ENCODE peak calls at places on chromosomes 4 and X, in four cellular contexts. S is GM12892, A is right lobe of liver, Y is stomach. R is an unnamed sample.

GRCh38 chr4:67436742-67437141 is 108.6 kb downstream of the CENPC start:
- DNase-seq in Y (no peak), S (no peak), A (no peak), R (no peak)

GRCh38 chr4:68378226-68378625 is 28.3 kb upstream of the YTHDC1 start:
- DNase-seq in A (no peak), Y (no peak), S (no peak), R (no peak)

GRCh38 chrX:9438950-9439494 is 25.8 kb upstream of the TBL1X start:
- DNase-seq in Y (no peak), A (no peak), S (no peak), R (no peak)

GRCh38 chr4:74531952-74532794 is 87.2 kb downstream of the AREG start:
- DNase-seq in A (no peak), Y (no peak), S (no peak), R (no peak)

GRCh38 chrX:66633541-66633940 is 5.3 kb downstream of the EDA2R start:
- DNase-seq in Y (no peak), A (no peak), S (no peak), R (no peak)

GRCh38 chr4:92210906-92211305 is 92.9 kb upstream of the GRID2 start:
- DNase-seq in S (no peak), Y (no peak), A (no peak), R (no peak)

GRCh38 chrX:9180623-9181022 is 146.7 kb upstream of the FAM9B start:
- DNase-seq in Y (no peak), S (no peak), A (no peak), R (no peak)

GRCh38 chr4:74822603-74823002 is 28.3 kb upstream of the BTC start:
- DNase-seq in S (no peak), A (no peak), Y (no peak), R (no peak)

GRCh38 chrX:65195621-65196020 is 219.4 kb upstream of the ZC4H2 start:
- DNase-seq in A (no peak), Y (no peak), S (no peak), R (no peak)

GRCh38 chr4:75251547-75251946 is 262.7 kb downstream of the RCHY1 start:
- DNase-seq in A (no peak), Y (no peak), S (no peak), R (no peak)

GRCh38 chr4:183249854-183250253 is 70.2 kb downstream of the CLDN22 start:
- DNase-seq in S (no peak), Y (no peak), A (no peak), R (no peak)

GRCh38 chrX:10239611-10240064 is 82.9 kb downstream of the CLCN4 start:
- DNase-seq in A (no peak), S (no peak), Y (no peak), R (no peak)

GRCh38 chr4:128854433-128854832 is 44.9 kb downstream of the JADE1 start:
- DNase-seq in S (no peak), Y (no peak), A (no peak), R (no peak)

GRCh38 chrX:43876680-43877079 is 5.6 kb downstream of the MAOB start:
- DNase-seq in A (no peak), Y (no peak), S (no peak), R (no peak)

GRCh38 chr4:110631582-110632505 is 9.0 kb upstream of the PITX2 start:
- DNase-seq in A (peak), S (peak), Y (peak), R (peak)

GRCh38 chrX:134908235-134908834 is 82.5 kb upstream of the SMIM10 start:
- DNase-seq in Y (no peak), S (no peak), A (no peak), R (no peak)

GRCh38 chrX:54825716-54826428 is 18.3 kb downstream of the MAGED2 start:
- DNase-seq in A (no peak), S (no peak), Y (no peak), R (no peak)

GRCh38 chrX:20974326-20974725 is 399.9 kb upstream of the CNKSR2 start:
- DNase-seq in S (no peak), A (no peak), Y (no peak), R (no peak)

GRCh38 chrX:119495734-119496520 is 27.7 kb downstream of the SLC25A5 start:
- DNase-seq in S (no peak), Y (no peak), A (no peak), R (no peak)

GRCh38 chrX:108795240-108795639 is 58.9 kb upstream of the IRS4 start:
- DNase-seq in A (no peak), S (no peak), Y (no peak), R (no peak)

GRCh38 chr4:142312391-142312790 is 533.7 kb downstream of the INPP4B start:
- DNase-seq in S (no peak), Y (no peak), A (no peak), R (no peak)

GRCh38 chr4:66489783-66490452 is 819.6 kb upstream of the EPHA5 start:
- DNase-seq in Y (no peak), A (no peak), S (no peak), R (no peak)

GRCh38 chr4:83618431-83618830 is 82.5 kb downstream of the GPAT3 start:
- DNase-seq in Y (peak), S (no peak), A (no peak), R (no peak)

GRCh38 chr4:26141916-26142638 is 178.7 kb upstream of the RBPJ start:
- DNase-seq in Y (peak), S (no peak), A (no peak), R (no peak)

GRCh38 chrX:115892056-115892708 is 278.4 kb upstream of the AGTR2 start:
- DNase-seq in S (no peak), A (peak), Y (no peak), R (no peak)

GRCh38 chr4:88284378-88285234 is at the start of gene PPM1K:
- DNase-seq in A (peak), Y (peak), S (peak), R (peak)
- TF ChIP-seq POLR2A in A (peak), Y (peak), S (peak), R (peak)

GRCh38 chrX:103610282-103610681 is 2.5 kb downstream of the TCEAL3 start:
- DNase-seq in Y (no peak), A (no peak), S (no peak), R (no peak)

GRCh38 chrX:103613362-103613761 is 5.6 kb downstream of the TCEAL3 start:
- DNase-seq in S (no peak), Y (no peak), A (no peak), R (no peak)

GRCh38 chrX:103608305-103608963 is 671 bp downstream of the TCEAL3 start:
- DNase-seq in S (no peak), Y (no peak), A (no peak), R (no peak)

DNA sequence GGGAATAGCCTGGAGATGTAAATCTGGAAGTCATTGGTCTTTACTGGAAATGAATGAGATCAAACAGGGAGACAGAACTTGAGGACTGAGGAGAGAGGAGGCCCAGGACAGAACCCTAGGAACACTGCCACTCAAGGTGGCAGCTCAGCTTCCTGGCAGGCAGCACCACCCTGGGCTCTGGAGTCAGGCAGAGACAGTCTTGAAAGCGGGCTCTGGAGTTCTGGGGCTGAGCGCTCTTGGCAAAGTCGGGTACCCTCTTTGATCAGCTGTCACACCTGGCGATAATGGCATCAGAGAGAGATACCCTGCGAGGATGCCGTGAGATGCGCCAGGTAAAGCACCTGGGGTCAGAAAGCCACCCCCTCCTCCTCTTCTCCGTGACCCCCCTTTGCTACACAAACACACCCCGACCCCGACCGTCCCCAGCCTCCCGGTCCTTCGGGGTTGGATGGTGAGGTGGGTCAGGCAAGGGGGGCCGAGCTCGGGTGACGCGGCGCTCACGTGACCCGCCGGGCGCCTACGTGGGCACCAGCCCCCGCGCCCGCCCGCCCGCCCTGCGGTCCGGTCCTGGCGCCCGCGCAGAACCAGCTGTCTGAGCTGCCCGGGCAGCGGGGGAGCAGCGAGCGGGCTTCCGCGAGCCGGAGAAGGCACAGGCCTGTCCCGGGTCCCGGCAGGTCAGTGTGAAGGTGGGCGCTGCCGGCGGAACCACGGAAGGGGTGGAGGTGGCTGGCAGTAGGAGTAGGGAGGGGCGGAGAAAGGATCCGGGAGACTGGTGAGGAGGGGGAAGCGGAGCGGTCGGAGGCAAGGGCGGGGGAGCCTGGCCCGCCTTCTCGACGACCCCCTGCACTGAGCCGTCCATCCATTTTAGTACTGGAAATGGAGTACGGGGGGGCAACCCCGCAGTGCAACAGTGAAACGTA is at the start of gene TCEAL3:
- DNase-seq in Y (peak), S (no peak), A (peak), R (peak)
- TF ChIP-seq POLR2A in Y (no peak), S (no peak), A (no peak), R (no peak)

GRCh38 chrX:130111935-130112221 is 1.6 kb upstream of the ELF4 start:
- DNase-seq in Y (no peak), S (no peak), A (no peak), R (no peak)

GRCh38 chrX:130108647-130109428 is 1.5 kb downstream of the ELF4 start:
- DNase-seq in S (peak), A (no peak), Y (no peak), R (no peak)

GRCh38 chrX:130110379-130111219 is at the start of gene ELF4:
- DNase-seq in A (no peak), S (peak), Y (peak), R (no peak)

GRCh38 chrX:130109429-130110378 is 593 bp downstream of the ELF4 start:
- DNase-seq in Y (no peak), A (no peak), S (no peak), R (no peak)

DNA sequence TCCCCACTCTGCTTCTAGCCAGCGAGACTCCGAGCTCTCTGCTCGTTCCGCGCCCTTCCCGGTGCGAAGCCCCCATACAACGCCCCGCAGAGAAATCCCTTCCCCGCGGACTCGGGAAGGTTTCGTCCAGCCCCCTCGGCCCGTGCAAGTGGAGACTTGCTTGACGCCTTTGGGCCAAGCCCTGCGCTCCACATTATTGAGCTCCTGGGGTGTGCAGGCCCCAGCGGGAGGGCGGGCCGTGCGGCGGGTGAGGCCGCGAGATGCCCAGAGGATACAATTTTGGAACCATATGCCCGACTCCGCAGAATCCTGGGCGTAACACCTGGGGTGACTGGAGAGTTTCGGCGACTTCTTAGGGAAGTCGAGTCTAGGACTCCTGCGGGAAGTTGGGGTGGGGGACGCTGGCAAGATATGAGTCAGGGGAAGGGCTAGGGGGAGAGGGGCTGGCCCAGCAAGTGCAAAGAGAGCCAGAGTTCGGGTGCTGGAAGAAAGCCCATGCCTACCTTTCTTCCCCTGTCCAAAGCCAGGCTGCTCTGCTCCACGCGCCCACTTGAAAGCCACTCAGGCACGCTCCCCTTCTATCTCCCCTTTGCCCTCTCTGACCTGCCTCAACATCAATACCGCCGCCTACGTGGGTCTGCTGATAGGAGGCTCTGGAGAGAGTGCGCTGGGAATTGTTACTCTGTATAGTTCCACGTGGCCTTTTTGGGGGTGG is 1.1 kb upstream of the ELF4 start:
- DNase-seq in S (no peak), A (no peak), Y (no peak), R (no peak)
- TF ChIP-seq POLR2A in S (no peak), A (no peak), Y (no peak), R (no peak)

GRCh38 chr4:122899682-122900081 is 22.7 kb downstream of the NUDT6 start:
- DNase-seq in A (no peak), S (no peak), Y (no peak), R (no peak)
- TF ChIP-seq POLR2A in A (no peak), S (no peak), Y (no peak), R (no peak)

GRCh38 chr4:6020633-6021032 is 2.4 kb upstream of the C4orf50 start:
- DNase-seq in Y (no peak), A (no peak), S (no peak), R (no peak)

GRCh38 chr4:6019316-6020263 is 1.4 kb upstream of the C4orf50 start:
- DNase-seq in Y (peak), A (no peak), S (peak), R (no peak)

GRCh38 chr4:6017030-6017429 is 1.2 kb downstream of the C4orf50 start:
- DNase-seq in S (no peak), A (no peak), Y (no peak), R (no peak)

GRCh38 chr4:6018331-6018730 is at the start of gene C4orf50:
- DNase-seq in Y (no peak), A (no peak), S (no peak), R (no peak)

DNA sequence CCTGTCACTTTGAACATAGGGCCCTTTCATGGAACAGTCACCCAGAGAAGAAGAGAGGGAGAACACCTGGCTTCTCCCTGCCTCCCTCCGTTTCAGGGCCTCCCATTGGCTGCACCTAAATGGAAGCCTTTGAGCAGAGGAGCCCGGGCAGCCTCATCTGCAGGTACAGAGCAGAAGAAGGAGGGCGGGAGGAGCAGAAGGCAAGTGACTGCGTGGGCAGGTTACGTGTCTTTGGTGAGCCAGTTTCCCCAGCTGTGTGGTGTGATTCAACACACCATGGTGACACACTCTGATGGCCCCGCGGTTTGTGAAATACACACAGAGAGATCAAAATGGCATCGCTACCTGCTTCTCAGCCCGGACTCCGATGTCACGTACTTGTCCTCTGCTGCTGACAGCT is 431 bp downstream of the C4orf50 start:
- DNase-seq in S (no peak), A (no peak), Y (no peak), R (no peak)
- TF ChIP-seq POLR2A in S (no peak), A (no peak), Y (no peak), R (no peak)

GRCh38 chr4:101347267-101347556 is at the start of gene PPP3CA:
- DNase-seq in S (no peak), A (no peak), Y (no peak), R (peak)
- TF ChIP-seq POLR2A in S (peak), A (peak), Y (no peak), R (no peak)

DNA sequence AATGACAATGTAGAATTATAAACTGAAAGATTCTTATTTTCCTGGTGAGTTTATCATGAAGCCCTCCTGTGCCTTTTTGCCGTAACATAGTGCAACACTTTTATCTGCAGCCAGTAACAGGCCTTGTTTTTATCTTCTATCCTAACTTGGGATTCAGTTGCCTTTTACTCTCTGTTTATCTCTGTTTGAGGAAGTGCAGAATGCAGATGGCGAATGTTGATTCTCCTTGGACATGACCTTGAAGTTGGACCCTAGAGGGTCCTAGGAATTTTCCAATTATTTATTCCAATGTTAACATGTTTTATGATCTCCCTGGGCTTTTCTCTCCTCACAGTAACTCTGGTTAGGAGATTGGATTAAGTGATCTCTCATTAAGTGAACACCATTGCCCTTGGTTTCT is 165.0 kb downstream of the FMR1NB start:
- DNase-seq in S (no peak), A (no peak), Y (no peak), R (no peak)
- TF ChIP-seq POLR2A in S (no peak), A (no peak), Y (no peak), R (no peak)

GRCh38 chrX:23667239-23668177 is at the start of gene PRDX4:
- DNase-seq in A (peak), Y (peak), S (peak), R (peak)
- TF ChIP-seq POLR2A in A (peak), Y (no peak), S (peak), R (peak)